ENCODE peak calls at places on chromosomes 12 and 14, in four cellular contexts. J is nucleus accumbens; D is stimulated activated naive B cell treated with anti-CD40 and anti-IgM and Interleukin-4, amounts not matched to agents 10 μg/mL and 1 μg/mL and 100 μg/mL, for 72 hours; V is Kasumi-1. Y is an unnamed sample.

GRCh38 chr12:124872068-124872719 is 8.5 kb upstream of the SCARB1 start:
- DNase-seq in D (no peak), V (no peak), J (no peak), Y (no peak)

GRCh38 chr12:53825246-53826081 is 73.7 kb upstream of the CISTR start:
- DNase-seq in V (no peak), D (no peak), J (no peak), Y (no peak)

GRCh38 chr12:59179231-59179630 is 258.9 kb upstream of the LRIG3 start:
- DNase-seq in V (no peak), D (no peak), J (no peak), Y (no peak)

GRCh38 chr14:59707778-59708635 is 131.4 kb upstream of the CCDC175 start:
- DNase-seq in D (no peak), V (no peak), J (no peak), Y (no peak)

GRCh38 chr12:129807101-129807500 is 96.7 kb downstream of the TMEM132D start:
- DNase-seq in J (no peak), V (no peak), D (no peak), Y (no peak)

GRCh38 chr14:101231828-101232227 is 328.3 kb upstream of the RTL1 start:
- DNase-seq in V (no peak), J (no peak), D (no peak), Y (no peak)

GRCh38 chr12:89225401-89225800 is 126.9 kb downstream of the DUSP6 start:
- DNase-seq in V (no peak), J (no peak), D (no peak), Y (no peak)

GRCh38 chr12:2677142-2677880 is 117.5 kb upstream of the FKBP4 start:
- DNase-seq in V (no peak), J (no peak), D (no peak), Y (no peak)

GRCh38 chr14:88849717-88850116 is 25.3 kb downstream of the TTC8 start:
- DNase-seq in D (no peak), V (no peak), J (no peak), Y (no peak)

GRCh38 chr14:49858383-49858782 is 5.8 kb upstream of the NEMF start:
- DNase-seq in J (no peak), D (no peak), V (peak), Y (no peak)

GRCh38 chr14:96001866-96002510 is 37.2 kb upstream of the C14orf132 start:
- DNase-seq in J (no peak), V (no peak), D (no peak), Y (no peak)

GRCh38 chr14:91398192-91398591 is 19.4 kb downstream of the CCDC88C start:
- DNase-seq in V (no peak), J (no peak), D (no peak), Y (no peak)

GRCh38 chr12:87216436-87216835 is 812.8 kb downstream of the C12orf50 start:
- DNase-seq in V (no peak), J (no peak), D (no peak), Y (no peak)

GRCh38 chr12:51898506-51898905 is 8.8 kb upstream of the ACVRL1 start:
- DNase-seq in J (no peak), D (no peak), V (no peak), Y (no peak)

GRCh38 chr14:58812050-58812690 is 174.4 kb downstream of the DACT1 start:
- DNase-seq in D (no peak), J (no peak), V (no peak), Y (no peak)

GRCh38 chr12:30725739-30726138 is 29.0 kb downstream of the CAPRIN2 start:
- DNase-seq in V (no peak), D (no peak), J (no peak), Y (no peak)

GRCh38 chr12:132466241-132467188 is 23.4 kb upstream of the FBRSL1 start:
- DNase-seq in D (no peak), V (no peak), J (no peak), Y (no peak)

GRCh38 chr12:54024581-54024980 is 3.7 kb upstream of the HOXC6 start:
- DNase-seq in J (no peak), V (no peak), D (no peak), Y (no peak)

GRCh38 chr14:74324945-74325361 is 22.2 kb upstream of the ABCD4 start:
- DNase-seq in D (no peak), V (peak), J (no peak), Y (no peak)

GRCh38 chr14:56953884-56954283 is 143.6 kb upstream of the OTX2 start:
- DNase-seq in J (no peak), D (no peak), V (no peak), Y (no peak)

GRCh38 chr12:88308825-88309224 is 166.7 kb downstream of the TMTC3 start:
- DNase-seq in V (no peak), D (no peak), J (no peak), Y (no peak)

GRCh38 chr14:20697273-20698017 is 8.9 kb downstream of the ANG start:
- DNase-seq in D (peak), J (peak), V (peak), Y (no peak)

GRCh38 chr14:29163109-29163508 is 396.5 kb downstream of the FOXG1 start:
- DNase-seq in D (no peak), V (no peak), J (no peak), Y (no peak)

GRCh38 chr14:22614240-22614799 is 16.2 kb downstream of the ABHD4 start:
- DNase-seq in D (no peak), V (peak), J (no peak), Y (no peak)

GRCh38 chr14:63840981-63841380 is 11.8 kb upstream of the SYNE2 start:
- DNase-seq in V (no peak), D (no peak), J (no peak), Y (no peak)

GRCh38 chr14:84961637-84962036 is 568.3 kb upstream of the FLRT2 start:
- DNase-seq in J (no peak), D (no peak), V (no peak), Y (no peak)

GRCh38 chr12:6784292-6784691 is 5.0 kb upstream of the CD4 start:
- DNase-seq in J (no peak), D (no peak), V (no peak), Y (no peak)

GRCh38 chr12:91577586-91578539 is 395.2 kb upstream of the DCN start:
- DNase-seq in V (peak), J (no peak), D (no peak), Y (no peak)

GRCh38 chr12:106845910-106846309 is 71.4 kb downstream of the RIC8B start:
- DNase-seq in V (no peak), J (no peak), D (no peak), Y (no peak)

Y was measured in anterior cingulate cortex.